ENCODE peak calls at places on chromosomes 12 and 14, in four cellular contexts. A is right cardiac atrium, Y is mammary epithelial cell, G is PC-9. J is an unnamed sample. For H3K4me1, the result is how much of the 10 kb centered on the place peaks cover.

GRCh38 chr12:63994704-63995103 is 150.2 kb downstream of the SRGAP1 start:
- DNase-seq in G (no peak), Y (no peak), A (no peak), J (no peak)

GRCh38 chr12:76360316-76360715 is 12.1 kb upstream of the BBS10 start:
- DNase-seq in Y (no peak), A (peak), G (no peak), J (no peak)

GRCh38 chr12:116878567-116879508 is 2.4 kb downstream of the HRK start:
- DNase-seq in A (peak), G (peak), Y (peak), J (peak)

GRCh38 chr12:31238764-31239387 is 87.1 kb downstream of the SINHCAF start:
- DNase-seq in A (peak), Y (peak), G (no peak), J (peak)

GRCh38 chr12:72189266-72189665 is 82.9 kb upstream of the TRHDE start:
- DNase-seq in Y (peak), G (no peak), A (no peak), J (no peak)

GRCh38 chr14:24414077-24414476 is 15.3 kb downstream of the NYNRIN start:
- DNase-seq in G (no peak), Y (no peak), A (no peak), J (no peak)

GRCh38 chr12:3088251-3088650 is 11.1 kb downstream of the TSPAN9 start:
- DNase-seq in Y (no peak), G (peak), A (no peak), J (no peak)

GRCh38 chr14:106844608-106845285 is 1318.4 kb downstream of the TMEM121 start:
- DNase-seq in G (no peak), A (peak), Y (peak), J (no peak)

GRCh38 chr12:91667698-91668097 is 477.9 kb downstream of the BTG1 start:
- DNase-seq in Y (no peak), A (no peak), G (no peak), J (no peak)

GRCh38 chr12:88493651-88494050 is 86.6 kb downstream of the KITLG start:
- DNase-seq in Y (peak), A (no peak), G (no peak), J (peak)

GRCh38 chr12:12941450-12942350 is 10.3 kb downstream of the GPRC5D start:
- DNase-seq in Y (no peak), A (no peak), G (no peak), J (no peak)

GRCh38 chr12:107109726-107110518 is 16.6 kb upstream of the CRY1 start:
- DNase-seq in G (no peak), Y (no peak), A (no peak), J (no peak)

GRCh38 chr12:11804130-11804529 is 154.7 kb downstream of the ETV6 start:
- DNase-seq in A (no peak), G (no peak), Y (no peak), J (no peak)
- H3K4me1 ChIP-seq in A (under half), G (under half), Y (under half), J (under half)

DNA sequence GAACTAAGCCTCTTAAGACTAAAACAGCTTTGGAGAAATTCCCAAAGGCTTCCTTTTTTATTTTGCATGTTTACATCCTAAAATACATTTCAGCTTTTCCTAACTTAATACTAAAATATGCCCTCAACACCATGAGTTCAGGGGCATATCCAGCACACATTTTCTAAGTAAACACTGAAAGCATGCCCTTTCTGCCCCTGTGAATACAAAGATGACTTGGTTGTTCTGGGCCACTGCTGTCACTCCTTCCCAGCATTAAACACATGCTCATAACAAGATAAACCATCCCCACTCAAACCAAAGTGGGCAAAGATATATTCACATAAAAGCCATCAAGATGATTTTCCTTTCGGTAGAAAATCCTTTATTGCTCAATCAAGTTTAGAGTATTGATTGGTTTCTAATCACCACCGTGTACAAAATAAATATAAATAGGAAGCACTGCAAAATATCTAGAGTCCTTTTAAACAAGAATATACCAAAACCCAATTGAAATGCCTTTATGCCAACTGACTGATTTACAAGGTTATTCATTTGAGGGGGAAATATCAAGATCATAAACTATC is 1.9 kb downstream of the CCNB1IP1 start:
- DNase-seq in Y (no peak), A (no peak), G (no peak), J (peak)
- H3K4me1 ChIP-seq in Y (under half), A (under half), G (under half), J (under half)

GRCh38 chr14:92531151-92531873 is 17.7 kb downstream of the RIN3 start:
- DNase-seq in A (no peak), Y (no peak), G (no peak), J (no peak)
- H3K4me1 ChIP-seq in A (under half), Y (under half), G (under half), J (under half)

DNA sequence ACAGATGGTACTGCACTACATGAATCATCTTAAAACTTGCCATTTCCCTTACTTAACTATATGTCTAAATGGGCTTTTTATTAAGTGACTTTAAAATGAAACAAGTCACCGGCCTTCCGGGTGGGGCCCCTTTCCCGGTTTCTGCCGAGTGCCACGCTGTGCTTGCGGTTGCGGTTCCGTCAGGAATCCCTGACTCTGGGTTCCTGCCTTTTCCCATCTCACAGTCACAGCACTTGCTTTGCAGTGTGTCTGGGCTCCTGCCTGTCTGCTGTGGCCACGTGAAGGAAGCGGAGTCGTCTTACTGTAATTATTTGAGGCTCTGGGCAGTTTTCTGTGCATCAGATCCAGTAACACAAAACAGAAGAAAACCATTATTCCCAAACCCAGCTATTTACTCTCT is 44.0 kb upstream of the FRMD6 start:
- DNase-seq in A (no peak), Y (no peak), G (no peak), J (no peak)
- H3K4me1 ChIP-seq in A (under half), Y (under half), G (under half), J (under half)

GRCh38 chr12:132224484-132224883 is 80.2 kb downstream of the NOC4L start:
- DNase-seq in A (no peak), G (no peak), Y (no peak), J (no peak)
- H3K4me1 ChIP-seq in A (under half), G (under half), Y (under half), J (under half)

DNA sequence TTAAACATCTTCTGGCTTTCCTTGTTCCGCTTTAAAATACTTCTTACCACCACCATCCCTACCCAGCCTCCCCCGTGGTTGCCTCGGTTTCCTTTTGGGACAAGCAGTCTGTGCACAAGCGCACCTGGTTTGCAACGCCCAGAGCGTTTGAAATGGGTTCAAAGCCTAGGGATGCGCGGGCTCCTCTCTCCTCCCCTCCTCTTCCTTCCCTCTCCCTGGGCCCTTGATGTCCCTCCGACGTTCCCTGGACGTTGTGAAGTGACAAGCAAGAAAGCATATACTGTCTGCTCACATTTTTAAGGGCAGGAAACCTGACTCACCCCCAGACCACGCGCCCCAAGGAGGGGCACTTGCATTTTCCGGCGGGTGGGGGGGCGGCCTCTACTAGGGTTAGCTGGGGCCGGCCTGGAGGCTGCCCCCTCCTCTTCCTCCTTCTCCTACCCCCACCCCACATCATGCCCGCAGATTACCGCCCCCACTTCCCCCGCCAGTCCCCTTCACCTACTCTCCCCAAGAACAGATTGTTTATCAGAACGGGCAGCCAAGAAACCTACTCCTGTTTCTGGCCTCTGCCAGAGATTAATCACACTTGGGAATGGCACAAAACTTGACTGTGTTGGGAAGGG is 9.5 kb upstream of the IRF2BPL start:
- DNase-seq in G (no peak), Y (no peak), A (peak), J (peak)
- H3K4me1 ChIP-seq in G (half or more), Y (half or more), A (under half), J (under half)

GRCh38 chr12:114648711-114649110 is 35.3 kb downstream of the TBX3 start:
- DNase-seq in G (no peak), A (no peak), Y (no peak), J (no peak)
- H3K4me1 ChIP-seq in G (under half), A (under half), Y (under half), J (under half)

DNA sequence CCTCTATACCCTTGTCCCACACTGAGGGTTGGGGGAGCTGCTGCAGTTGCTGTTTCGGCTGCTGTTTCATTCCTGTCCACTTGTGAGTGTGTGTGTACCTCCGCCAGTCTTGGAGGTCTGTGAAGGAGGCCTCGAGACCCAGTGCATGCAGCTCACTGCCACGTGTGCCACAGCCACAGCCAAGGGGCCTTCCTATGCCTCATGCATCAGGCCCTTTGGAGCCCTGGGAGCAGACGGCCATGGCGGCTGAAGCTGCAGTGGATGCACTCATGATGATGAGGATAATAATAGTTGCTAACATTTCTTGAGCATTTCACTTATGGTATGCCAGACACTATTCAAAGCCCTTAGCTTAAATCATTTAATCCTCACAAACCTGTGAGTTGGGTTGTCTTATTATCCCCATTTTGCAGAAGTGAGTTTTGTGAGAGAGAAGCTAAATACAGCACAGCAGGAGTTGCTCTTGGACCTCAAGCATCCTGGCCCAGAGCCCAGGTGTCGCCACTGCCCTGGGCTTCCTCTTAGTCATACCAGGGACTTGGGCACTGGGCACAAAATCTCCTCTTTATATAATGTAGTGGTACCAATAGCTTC is 156.6 kb downstream of the PRKCH start:
- DNase-seq in G (peak), Y (peak), A (peak), J (peak)
- H3K4me1 ChIP-seq in G (half or more), Y (under half), A (under half), J (under half)

GRCh38 chr12:57240926-57241555 is 9.9 kb downstream of the STAC3 start:
- DNase-seq in G (no peak), A (peak), Y (no peak), J (peak)
- H3K4me1 ChIP-seq in G (under half), A (under half), Y (under half), J (under half)